ENCODE peak calls at places on chromosomes 3 and 15, in four cellular contexts. I, A, V and F are unnamed samples.
A peak's percentile ranks its signal among the peaks of the same experiment; 100 is the strongest.

GRCh38 chr3:184300377-184300717 is 1.3 kb downstream of the PSMD2 start:
- DNase-seq in A (no peak), V (no peak), I (no peak), F (no peak)

GRCh38 chr3:114899186-114899931 is 247.7 kb downstream of the ZBTB20 start:
- DNase-seq in I (peak; percentile 83), A (no peak), V (no peak), F (peak; percentile 16)

GRCh38 chr15:66859688-66860253 is 157.7 kb downstream of the SMAD6 start:
- DNase-seq in A (no peak), V (no peak), I (no peak), F (no peak)

GRCh38 chr3:63168179-63168578 is 109.9 kb upstream of the SYNPR start:
- DNase-seq in A (no peak), I (no peak), V (no peak), F (no peak)

GRCh38 chr3:142028174-142028833 is 121.0 kb downstream of the TFDP2 start:
- DNase-seq in I (no peak), V (peak; percentile 90), A (peak; percentile 71), F (peak; percentile 95)

GRCh38 chr15:60093273-60094067 is 89.4 kb downstream of the FOXB1 start:
- DNase-seq in A (no peak), I (peak; percentile 59), V (no peak), F (no peak)

GRCh38 chr3:135456182-135456790 is 509.2 kb upstream of the PPP2R3A start:
- DNase-seq in V (no peak), A (no peak), I (no peak), F (peak; percentile 72)

GRCh38 chr15:58392141-58392540 is 39.6 kb upstream of the LIPC start:
- DNase-seq in A (no peak), V (no peak), I (no peak), F (no peak)

GRCh38 chr15:100759698-100760356 is 119.8 kb upstream of the ALDH1A3 start:
- DNase-seq in V (peak; percentile 4), A (no peak), I (peak; percentile 22), F (no peak)

GRCh38 chr3:152039887-152040286 is 166.4 kb downstream of the SUCNR1 start:
- DNase-seq in A (peak; percentile 70), I (no peak), V (no peak), F (no peak)

GRCh38 chr3:53337167-53337940 is 10.0 kb downstream of the DCP1A start:
- DNase-seq in A (no peak), I (no peak), V (no peak), F (no peak)

DNA sequence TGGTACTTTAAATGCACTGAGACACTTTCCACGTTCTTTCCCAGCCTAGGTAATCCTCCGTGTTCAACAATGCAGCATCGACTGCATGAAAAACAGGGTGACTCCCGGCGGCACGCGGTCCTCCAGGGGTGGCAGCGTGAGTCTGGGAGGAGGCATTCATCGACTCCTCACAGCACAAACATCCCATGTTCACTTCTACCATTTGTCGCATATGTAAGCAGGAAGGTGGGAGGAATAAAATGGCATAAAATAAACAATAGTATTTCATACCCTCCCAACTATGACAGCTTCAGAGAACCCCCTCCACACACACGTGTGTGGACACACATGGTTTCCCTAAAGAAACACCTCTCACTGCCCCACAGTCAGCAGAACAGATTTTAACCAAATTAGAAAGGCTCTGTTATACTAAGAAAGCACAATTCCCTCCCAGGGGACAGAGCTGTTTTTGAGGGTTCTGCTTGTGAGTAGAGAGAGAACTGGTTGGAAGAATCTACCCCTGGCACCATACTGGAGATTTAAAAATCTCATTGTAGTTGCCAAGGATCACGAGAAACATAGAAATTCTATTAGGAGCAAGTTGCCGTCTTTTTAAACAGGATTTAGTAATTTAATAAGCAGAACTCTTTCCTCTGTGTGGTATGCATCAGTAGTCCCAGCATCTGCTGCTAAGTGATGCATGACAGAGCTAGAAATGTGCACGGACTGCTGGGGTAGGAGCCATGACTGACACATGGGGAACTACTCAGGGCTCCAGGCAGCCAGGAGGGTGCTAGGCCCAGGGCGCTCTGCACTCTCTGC is 6.0 kb downstream of the FAM43A start:
- DNase-seq in I (no peak), A (peak; percentile 85), V (no peak), F (no peak)
- TF ChIP-seq JUNB in I (no peak), A (no peak), V (no peak), F (no peak)

GRCh38 chr15:78065284-78065872 is 12.1 kb downstream of the TBC1D2B start:
- DNase-seq in V (no peak), I (peak; percentile 99), A (no peak), F (no peak)
- H2AFZ ChIP-seq in V (no peak overlapping the region), I (no peak overlapping the region), A (peak overlapping the region; percentile 10), F (no peak overlapping the region)

DNA sequence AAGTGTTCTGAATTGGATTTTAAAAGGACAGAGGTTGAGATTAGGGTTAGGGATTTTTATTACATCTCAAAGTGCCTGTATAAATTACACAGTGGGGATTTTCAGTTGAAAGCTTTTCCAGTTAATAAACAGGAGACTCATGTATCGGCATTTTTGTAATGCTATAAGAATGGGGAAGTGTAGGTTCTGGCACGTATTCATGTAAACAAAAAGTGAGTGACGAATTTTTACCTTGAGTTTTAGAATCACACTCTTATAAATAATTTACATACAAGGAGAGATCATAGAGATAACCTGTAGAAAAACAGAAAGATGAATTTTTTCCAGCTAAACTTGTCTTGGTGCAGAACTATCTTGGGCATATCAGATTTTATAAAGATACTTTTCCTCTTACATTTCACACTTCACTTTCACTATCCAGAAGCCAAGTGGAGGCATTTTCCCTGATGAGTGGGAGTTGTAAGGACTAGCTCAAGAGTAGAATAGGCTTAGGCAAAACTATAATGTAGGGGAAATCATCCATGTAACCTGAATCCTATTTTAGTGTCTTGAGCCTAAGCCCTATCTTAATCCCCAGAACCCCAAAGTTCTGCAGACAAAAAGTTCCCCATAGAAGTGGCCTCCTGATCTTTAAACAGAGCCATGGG is 42.0 kb upstream of the CD47 start:
- DNase-seq in I (no peak), A (no peak), V (no peak), F (no peak)
- TF ChIP-seq JUNB in I (no peak), A (no peak), V (no peak), F (no peak)

GRCh38 chr15:68310811-68311463 is 33.4 kb downstream of the FEM1B start:
- DNase-seq in I (no peak), A (no peak), V (no peak), F (no peak)
- H2AFZ ChIP-seq in I (no peak overlapping the region), A (no peak overlapping the region), V (no peak overlapping the region), F (peak overlapping the region; percentile 86)

GRCh38 chr3:172516318-172517214 is 6.7 kb downstream of the TNFSF10 start:
- DNase-seq in V (no peak), I (no peak), A (no peak), F (no peak)
- TF ChIP-seq JUNB in V (no peak), I (no peak), A (no peak), F (no peak)

GRCh38 chr3:13788522-13789424 is 91.1 kb downstream of the WNT7A start:
- DNase-seq in I (no peak), V (no peak), A (no peak), F (no peak)
- H2AFZ ChIP-seq in I (no peak overlapping the region), V (no peak overlapping the region), A (no peak overlapping the region), F (no peak overlapping the region)

GRCh38 chr3:70096376-70097055 is 97.0 kb downstream of the SAMMSON start:
- DNase-seq in A (peak; percentile 58), I (no peak), V (no peak), F (no peak)
- TF ChIP-seq JUNB in A (peak; percentile 84), I (no peak), V (no peak), F (no peak)

DNA sequence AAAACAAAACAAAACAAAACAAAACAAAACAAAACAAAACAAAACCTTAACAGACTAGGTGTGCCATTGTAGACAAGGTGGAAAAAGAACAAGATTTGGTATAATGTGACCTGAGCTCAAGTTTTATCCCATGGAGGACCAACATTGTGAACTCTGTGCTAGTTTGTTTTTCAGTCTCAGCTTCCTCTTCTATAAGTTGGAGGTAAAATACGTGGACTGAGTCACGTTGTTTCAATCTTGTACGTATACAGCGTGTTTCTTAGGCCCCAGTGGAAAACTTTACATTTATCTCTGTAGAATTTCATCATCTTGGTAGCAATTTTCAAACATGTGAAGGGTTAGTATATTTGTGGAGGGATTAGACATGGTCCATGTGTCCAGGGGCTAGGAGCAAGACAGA is 261.6 kb downstream of the CD47 start:
- DNase-seq in I (no peak), A (no peak), V (no peak), F (no peak)
- H2AFZ ChIP-seq in I (peak overlapping the region; percentile 50), A (no peak overlapping the region), V (no peak overlapping the region), F (peak overlapping the region; percentile 28)

GRCh38 chr3:126149256-126149902 is 31.0 kb downstream of the ALDH1L1 start:
- DNase-seq in A (no peak), I (no peak), V (no peak), F (no peak)
- TF ChIP-seq JUNB in A (no peak), I (no peak), V (no peak), F (no peak)